ENCODE peak calls at places on chromosomes 2 and 18, in six cellular contexts. Y is upper lobe of left lung, S is HCT116, N is HepG2, K is Panc1, I is K562. X is an unnamed sample.

GRCh38 chr2:212863185-212863588 is 288.2 kb downstream of the IKZF2 start:
- ATAC-seq in Y (no peak), S (peak; percentile 81), N (peak; percentile 75), K (no peak), I (no peak), X (no peak)

GRCh38 chr2:114642988-114643553 is 200.6 kb downstream of the DPP10 start:
- ATAC-seq in Y (no peak), S (no peak), N (no peak), K (no peak), I (no peak), X (no peak)

GRCh38 chr18:10085405-10085804 is 171.6 kb downstream of the VAPA start:
- ATAC-seq in Y (no peak), S (no peak), N (no peak), K (no peak), I (no peak), X (no peak)

GRCh38 chr2:216363221-216363620 is 9.1 kb downstream of the MARCHF4 start:
- ATAC-seq in Y (no peak), S (no peak), N (no peak), K (no peak), I (no peak), X (no peak)

GRCh38 chr2:210997373-210997772 is 441.0 kb downstream of the CPS1 start:
- ATAC-seq in Y (no peak), S (no peak), N (no peak), K (no peak), I (no peak), X (no peak)

GRCh38 chr2:134178109-134178877 is 75.6 kb upstream of the MGAT5 start:
- ATAC-seq in Y (peak; percentile 20), S (no peak), N (no peak), K (no peak), I (peak; percentile 35), X (no peak)

GRCh38 chr2:130908832-130909231 is 72.1 kb downstream of the ARHGEF4 start:
- ATAC-seq in Y (no peak), S (no peak), N (no peak), K (no peak), I (no peak), X (no peak)

GRCh38 chr2:105409717-105410116 is 10.9 kb upstream of the FHL2 start:
- ATAC-seq in Y (peak; percentile 78), S (peak; percentile 44), N (no peak), K (peak; percentile 88), I (no peak), X (peak; percentile 95)

GRCh38 chr2:8574196-8575010 is 107.5 kb upstream of the ID2 start:
- ATAC-seq in Y (no peak), S (no peak), N (peak; percentile 81), K (peak; percentile 28), I (no peak), X (no peak)

GRCh38 chr18:1659190-1659589 is 754.5 kb downstream of the ADCYAP1 start:
- ATAC-seq in Y (peak; percentile 56), S (no peak), N (no peak), K (no peak), I (no peak), X (no peak)

GRCh38 chr2:103161456-103162289 is 399.8 kb downstream of the TMEM182 start:
- ATAC-seq in Y (peak; percentile 68), S (no peak), N (peak; percentile 89), K (peak; percentile 81), I (peak; percentile 76), X (no peak)

GRCh38 chr18:13801260-13801601 is 22.7 kb upstream of the MC5R start:
- ATAC-seq in Y (no peak), S (peak; percentile 36), N (peak; percentile 56), K (peak; percentile 33), I (no peak), X (no peak)

GRCh38 chr18:73780218-73780617 is 367.4 kb downstream of the FBXO15 start:
- ATAC-seq in Y (no peak), S (no peak), N (no peak), K (no peak), I (no peak), X (no peak)

GRCh38 chr2:68388772-68389171 is 23.7 kb downstream of the PLEK start:
- ATAC-seq in Y (no peak), S (no peak), N (no peak), K (no peak), I (no peak), X (no peak)

GRCh38 chr2:189762229-189762550 is 402 bp downstream of the OSGEPL1 start:
- ATAC-seq in Y (no peak), S (no peak), N (no peak), K (no peak), I (no peak), X (no peak)

GRCh38 chr2:207692206-207693065 is 19.0 kb upstream of the CCNYL1 start:
- ATAC-seq in Y (peak; percentile 71), S (peak; percentile 97), N (peak; percentile 91), K (peak; percentile 84), I (peak; percentile 92), X (no peak)

GRCh38 chr2:162333968-162334367 is 10.0 kb upstream of the GCA start:
- ATAC-seq in Y (peak; percentile 55), S (peak; percentile 94), N (peak; percentile 95), K (no peak), I (no peak), X (no peak)

GRCh38 chr2:227127236-227127635 is 36.8 kb downstream of the COL4A4 start:
- ATAC-seq in Y (no peak), S (no peak), N (no peak), K (no peak), I (no peak), X (no peak)

GRCh38 chr18:14970027-14970426 is 222.1 kb downstream of the ANKRD30B start:
- ATAC-seq in Y (no peak), S (no peak), N (no peak), K (peak; percentile 59), I (no peak), X (no peak)

GRCh38 chr2:68157002-68157401 is 686 bp upstream of the PNO1 start:
- ATAC-seq in Y (peak; percentile 60), S (peak; percentile 54), N (peak; percentile 68), K (peak; percentile 58), I (peak; percentile 35), X (peak; percentile 34)

GRCh38 chr2:37869756-37870155 is 55.3 kb upstream of the RMDN2 start:
- ATAC-seq in Y (peak; percentile 43), S (no peak), N (no peak), K (no peak), I (no peak), X (no peak)

GRCh38 chr2:159471340-159471739 is 145.0 kb downstream of the BAZ2B start:
- ATAC-seq in Y (no peak), S (no peak), N (no peak), K (no peak), I (peak; percentile 58), X (no peak)

GRCh38 chr2:159476329-159476728 is 140.0 kb downstream of the BAZ2B start:
- ATAC-seq in Y (no peak), S (no peak), N (no peak), K (no peak), I (no peak), X (no peak)

GRCh38 chr2:159475793-159476192 is 140.6 kb downstream of the BAZ2B start:
- ATAC-seq in Y (no peak), S (no peak), N (no peak), K (no peak), I (no peak), X (no peak)
- TF ChIP-seq CTCF in Y (no peak), S (no peak), N (no peak), K (no peak), I (no peak), X (no peak)

DNA sequence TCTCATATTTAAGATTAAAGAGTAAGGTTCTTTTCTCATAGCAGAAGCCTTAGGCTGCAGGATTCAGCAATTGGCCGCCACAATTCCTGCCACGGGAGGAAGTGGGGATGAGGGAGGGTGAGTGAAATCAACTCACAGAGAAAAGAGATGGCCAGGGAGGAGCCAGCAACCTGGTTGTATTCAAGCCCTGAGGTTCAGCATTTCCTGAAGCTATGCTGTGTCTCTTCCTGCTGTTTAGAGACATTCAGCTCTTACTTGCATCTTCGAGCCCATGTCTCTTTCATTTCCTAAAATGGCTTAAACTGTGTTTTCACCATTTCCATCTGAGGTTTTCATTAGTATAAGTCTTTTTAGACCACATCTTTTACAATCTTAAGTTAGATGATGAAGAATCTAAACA is 522.6 kb downstream of the CNTNAP5 start:
- ATAC-seq in Y (no peak), S (no peak), N (no peak), K (no peak), I (no peak), X (no peak)
- H3K4me3 ChIP-seq in Y (no peak overlapping the region), S (no peak overlapping the region), N (no peak overlapping the region), K (no peak overlapping the region), I (no peak overlapping the region), X (no peak overlapping the region)

GRCh38 chr2:117693166-117693565 is 121.3 kb upstream of the DDX18 start:
- ATAC-seq in Y (no peak), S (no peak), N (no peak), K (no peak), I (no peak), X (no peak)
- TF ChIP-seq POLR2AphosphoS5 in Y (no peak), S (no peak), N (no peak), K (no peak), I (no peak), X (no peak)

GRCh38 chr2:176852667-176853066 is 359.9 kb upstream of the HNRNPA3 start:
- ATAC-seq in Y (no peak), S (no peak), N (no peak), K (no peak), I (no peak), X (no peak)
- TF ChIP-seq CTCF in Y (no peak), S (no peak), N (no peak), K (no peak), I (no peak), X (no peak)

DNA sequence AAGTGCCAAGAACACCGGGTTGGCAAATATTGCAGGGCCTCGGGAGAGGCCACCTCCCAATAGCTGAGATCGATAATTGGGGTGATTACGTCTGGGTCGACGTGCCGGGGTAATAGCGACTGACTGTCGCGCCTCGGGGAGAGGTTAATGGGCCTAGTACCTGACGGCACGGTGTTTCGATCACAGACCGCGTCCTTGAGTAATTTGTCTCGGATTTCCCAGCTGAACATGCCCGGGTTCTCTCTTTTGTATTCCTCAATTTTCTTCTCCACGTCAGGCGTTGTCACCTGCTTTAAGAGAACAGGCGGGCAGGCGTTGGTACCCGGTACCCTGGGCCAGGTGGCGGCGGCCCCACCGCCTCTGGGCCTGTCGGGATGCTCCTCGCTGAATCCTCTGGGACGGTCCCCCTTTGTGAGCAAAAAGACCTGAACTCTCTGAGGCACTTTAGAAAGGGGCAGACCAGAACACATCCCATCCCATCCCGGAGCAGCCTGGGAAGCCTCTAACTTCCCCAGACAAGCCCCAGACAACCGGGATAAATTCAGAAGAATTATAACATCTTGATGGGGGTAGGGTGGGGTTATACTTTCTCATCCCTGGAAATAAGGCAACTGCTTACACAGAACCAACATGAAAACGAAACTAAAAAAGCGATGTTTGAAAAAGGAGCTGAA is 3.3 kb downstream of the PAX3 start:
- ATAC-seq in Y (no peak), S (no peak), N (no peak), K (peak; percentile 11), I (no peak), X (no peak)
- H3K4me3 ChIP-seq in Y (peak overlapping the region; percentile 37), S (no peak overlapping the region), N (no peak overlapping the region), K (peak overlapping the region; percentile 48), I (no peak overlapping the region), X (peak overlapping the region; percentile 25)

X was measured in gastroesophageal sphincter.